ENCODE peak calls at places on chromosomes 2 and 18, in nine cellular contexts. W is small intestine; P is neuronal stem cell; M is CD4-positive, alpha-beta memory T cell; X is uterus; U is coronary artery; Y is left ventricle myocardium inferior; J is GM23338; C is AG04449. H is an unnamed sample.

GRCh38 chr2:74741651-74742050 is 87.6 kb downstream of the SEMA4F start:
- DNase-seq in J (no peak), P (no peak), X (no peak), W (no peak), C (no peak), Y (no peak), U (no peak), M (no peak), H (no peak)

GRCh38 chr2:168699834-168700417 is 102.5 kb upstream of the NOSTRIN start:
- DNase-seq in M (no peak), P (no peak), X (peak), Y (peak), U (no peak), C (peak), J (no peak), W (peak), H (peak)

GRCh38 chr2:32783468-32783867 is 155.6 kb downstream of the TTC27 start:
- DNase-seq in W (no peak), J (no peak), P (no peak), Y (no peak), X (no peak), C (no peak), M (no peak), U (no peak), H (no peak)

GRCh38 chr2:1546023-1546591 is 132.8 kb downstream of the TPO start:
- DNase-seq in C (no peak), Y (no peak), P (peak), J (peak), U (no peak), W (peak), M (peak), X (peak), H (no peak)

GRCh38 chr2:2934030-2934429 is 443.6 kb downstream of the EIPR1 start:
- DNase-seq in U (no peak), X (no peak), M (no peak), J (no peak), W (no peak), Y (no peak), P (no peak), C (no peak), H (no peak)

GRCh38 chr2:65380243-65380642 is 52.2 kb downstream of the SPRED2 start:
- DNase-seq in U (no peak), M (no peak), X (no peak), Y (no peak), P (no peak), C (no peak), J (no peak), W (no peak), H (no peak)

GRCh38 chr2:43158259-43158880 is 68.0 kb downstream of the ZFP36L2 start:
- DNase-seq in M (no peak), X (peak), Y (peak), J (no peak), W (peak), C (peak), P (no peak), U (peak), H (peak)

GRCh38 chr2:74205113-74205512 is 6.7 kb downstream of the MTHFD2 start:
- DNase-seq in M (no peak), X (no peak), W (peak), J (no peak), Y (no peak), P (no peak), U (no peak), C (no peak), H (no peak)

GRCh38 chr2:195560209-195560907 is 96.7 kb upstream of the SLC39A10 start:
- DNase-seq in M (no peak), X (no peak), Y (no peak), U (no peak), C (no peak), P (no peak), W (no peak), J (no peak), H (no peak)

GRCh38 chr18:24402209-24402785 is 4.7 kb upstream of the OSBPL1A start:
- DNase-seq in W (no peak), M (no peak), P (no peak), U (no peak), Y (no peak), X (no peak), C (no peak), J (peak), H (no peak)

GRCh38 chr2:68420254-68420910 is 46.7 kb downstream of the FBXO48 start:
- DNase-seq in M (no peak), W (no peak), U (no peak), J (no peak), Y (no peak), C (no peak), X (no peak), P (no peak), H (no peak)

GRCh38 chr2:130728549-130729310 is at the start of gene GPR148:
- DNase-seq in U (no peak), W (no peak), Y (no peak), J (no peak), C (no peak), M (peak), P (no peak), X (no peak), H (no peak)

GRCh38 chr2:156896294-156896693 is 361.2 kb upstream of the GALNT5 start:
- DNase-seq in X (no peak), Y (no peak), P (no peak), C (no peak), J (no peak), U (no peak), M (no peak), W (no peak), H (no peak)

GRCh38 chr2:222919841-222920609 is 59.2 kb downstream of the ACSL3 start:
- DNase-seq in U (no peak), X (no peak), W (no peak), J (no peak), C (peak), Y (no peak), M (no peak), P (no peak), H (peak)

GRCh38 chr2:100062315-100062714 is 80.1 kb downstream of the AFF3 start:
- DNase-seq in J (no peak), P (no peak), W (no peak), C (no peak), M (no peak), U (no peak), Y (no peak), X (no peak), H (no peak)

GRCh38 chr2:42153944-42154593 is 15.1 kb upstream of the EML4 start:
- DNase-seq in X (no peak), M (no peak), P (no peak), J (no peak), W (no peak), C (no peak), Y (no peak), U (no peak), H (no peak)

GRCh38 chr2:70088508-70089219 is 1.4 kb downstream of the PCBP1 start:
- DNase-seq in W (no peak), X (no peak), Y (no peak), J (no peak), C (no peak), U (no peak), P (no peak), M (no peak), H (no peak)

GRCh38 chr2:240689975-240690374 is 1.7 kb upstream of the AQP12A start:
- DNase-seq in M (no peak), U (peak), C (no peak), Y (no peak), X (no peak), P (no peak), J (no peak), W (no peak), H (no peak)

GRCh38 chr2:229917793-229918192 is 4.0 kb downstream of the TRIP12 start:
- DNase-seq in C (no peak), M (no peak), U (no peak), P (no peak), Y (no peak), X (no peak), W (no peak), J (no peak), H (no peak)

GRCh38 chr2:242075683-242076082 is 206.2 kb downstream of the RTP5 start:
- DNase-seq in X (no peak), M (no peak), C (no peak), J (no peak), Y (no peak), U (no peak), W (peak), P (no peak), H (no peak)

GRCh38 chr2:174473796-174474195 is 13.0 kb downstream of the GPR155 start:
- DNase-seq in C (no peak), W (no peak), Y (no peak), X (no peak), P (no peak), J (no peak), U (no peak), M (no peak), H (no peak)

GRCh38 chr2:19746611-19747309 is 155.0 kb downstream of the TTC32 start:
- DNase-seq in Y (no peak), P (peak), U (peak), C (no peak), J (peak), W (no peak), M (no peak), X (no peak), H (no peak)

GRCh38 chr18:55706893-55707292 is 118.9 kb upstream of the TCF4 start:
- DNase-seq in U (no peak), Y (no peak), P (no peak), M (no peak), X (no peak), W (no peak), J (no peak), C (peak), H (peak)

GRCh38 chr2:240726876-240727275 is 35.2 kb downstream of the AQP12A start:
- DNase-seq in X (no peak), U (no peak), P (no peak), M (no peak), Y (no peak), C (no peak), W (no peak), J (no peak), H (no peak)

GRCh38 chr2:113282747-113283533 is 4.2 kb upstream of the PAX8 start:
- DNase-seq in M (no peak), W (peak), U (no peak), J (peak), X (no peak), Y (peak), C (no peak), P (no peak), H (no peak)

GRCh38 chr2:201440182-201440581 is 11.1 kb downstream of the TRAK2 start:
- DNase-seq in J (peak), P (no peak), M (no peak), Y (no peak), X (no peak), C (no peak), W (peak), U (no peak), H (no peak)

GRCh38 chr2:55618025-55618648 is 715 bp upstream of the PPP4R3B start:
- DNase-seq in J (no peak), P (peak), X (no peak), W (no peak), M (no peak), C (no peak), Y (no peak), U (no peak), H (no peak)

GRCh38 chr2:48433682-48434081 is 96.3 kb upstream of the STON1 start:
- DNase-seq in J (no peak), C (no peak), X (no peak), P (no peak), W (no peak), Y (no peak), U (no peak), M (no peak), H (no peak)

GRCh38 chr2:169329669-169330554 is 32.4 kb downstream of the LRP2 start:
- DNase-seq in X (no peak), P (no peak), J (no peak), U (no peak), M (no peak), W (no peak), C (no peak), Y (no peak), H (no peak)

GRCh38 chr2:18626256-18626668 is 36.9 kb upstream of the NT5C1B start:
- DNase-seq in U (no peak), J (no peak), Y (no peak), X (no peak), C (no peak), M (no peak), P (no peak), W (no peak), H (peak)

GRCh38 chr18:48290162-48290926 is 118.8 kb downstream of the ZBTB7C start:
- DNase-seq in W (no peak), M (no peak), U (no peak), J (no peak), Y (no peak), X (no peak), P (no peak), C (no peak), H (no peak)

GRCh38 chr2:19675003-19675629 is 226.7 kb downstream of the TTC32 start:
- DNase-seq in W (no peak), P (no peak), C (no peak), U (no peak), J (no peak), Y (no peak), M (no peak), X (no peak), H (no peak)

GRCh38 chr2:203803046-203803429 is 64.5 kb upstream of the CTLA4 start:
- DNase-seq in C (no peak), X (no peak), Y (no peak), J (no peak), M (no peak), W (no peak), U (no peak), P (no peak), H (no peak)

DNA sequence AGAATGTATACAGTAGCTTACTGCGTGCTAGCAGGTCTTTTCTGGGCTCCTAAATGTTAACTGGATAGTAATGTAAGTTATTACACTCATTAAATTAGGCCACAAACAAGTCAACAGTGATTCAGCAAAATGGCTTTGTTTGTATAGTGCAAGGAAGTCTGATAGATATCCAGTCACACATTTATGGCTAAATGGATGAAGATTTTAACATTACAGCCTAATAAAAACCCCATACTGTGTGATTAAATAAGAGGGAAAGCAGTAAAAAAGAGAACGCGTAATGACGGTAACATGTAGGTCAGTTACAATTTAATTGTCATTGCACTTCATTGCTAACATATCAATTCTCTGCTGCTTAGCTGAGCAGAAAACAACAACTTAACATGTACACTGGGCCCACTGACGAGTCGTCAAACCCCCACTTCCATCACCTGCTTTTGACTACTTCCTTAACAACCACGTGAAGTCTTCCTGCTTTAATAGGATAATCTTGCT is 665.1 kb upstream of the FANCL start:
- DNase-seq in C (no peak), P (no peak), U (no peak), J (no peak), M (no peak), Y (no peak), W (no peak), X (no peak), H (no peak)
- H3K4me3 ChIP-seq in C (no peak), P (no peak), U (no peak), J (no peak), M (no peak), Y (no peak), W (no peak), X (no peak), H (no peak)

GRCh38 chr18:21243041-21243431 is 1.0 kb downstream of the GREB1L start:
- DNase-seq in U (no peak), P (no peak), X (no peak), J (peak), M (no peak), C (no peak), W (peak), Y (no peak), H (no peak)
- H3K4me3 ChIP-seq in U (peak), P (peak), X (peak), J (peak), M (no peak), C (peak), W (no peak), Y (peak), H (peak)

GRCh38 chr18:2847341-2848144 is 737 bp downstream of the EMILIN2 start:
- DNase-seq in M (peak), P (peak), C (no peak), W (no peak), X (peak), J (peak), U (no peak), Y (peak), H (no peak)
- H3K4me3 ChIP-seq in M (peak), P (peak), C (peak), W (peak), X (peak), J (peak), U (peak), Y (peak), H (peak)

GRCh38 chr2:95388878-95389255 is 13.6 kb upstream of the FAHD2A start:
- DNase-seq in X (no peak), C (no peak), P (no peak), W (no peak), Y (no peak), U (peak), J (no peak), M (no peak), H (no peak)
- H3K4me3 ChIP-seq in X (no peak), C (no peak), P (no peak), W (no peak), Y (peak), U (no peak), J (peak), M (no peak), H (no peak)

GRCh38 chr2:218964041-218964771 is 4.7 kb downstream of the CDK5R2 start:
- DNase-seq in X (no peak), Y (no peak), M (no peak), J (peak), W (no peak), U (peak), C (no peak), P (no peak), H (peak)

GRCh38 chr2:218962859-218963492 is 3.5 kb downstream of the CDK5R2 start:
- DNase-seq in P (peak), Y (peak), U (no peak), C (no peak), J (peak), M (peak), W (no peak), X (peak), H (no peak)

GRCh38 chr2:218961651-218962570 is 2.4 kb downstream of the CDK5R2 start:
- DNase-seq in P (no peak), C (no peak), W (no peak), U (no peak), Y (no peak), J (peak), X (no peak), M (no peak), H (no peak)

GRCh38 chr2:218961229-218961628 is 1.8 kb downstream of the CDK5R2 start:
- DNase-seq in M (no peak), W (no peak), X (no peak), U (no peak), P (no peak), C (no peak), Y (no peak), J (no peak), H (no peak)

DNA sequence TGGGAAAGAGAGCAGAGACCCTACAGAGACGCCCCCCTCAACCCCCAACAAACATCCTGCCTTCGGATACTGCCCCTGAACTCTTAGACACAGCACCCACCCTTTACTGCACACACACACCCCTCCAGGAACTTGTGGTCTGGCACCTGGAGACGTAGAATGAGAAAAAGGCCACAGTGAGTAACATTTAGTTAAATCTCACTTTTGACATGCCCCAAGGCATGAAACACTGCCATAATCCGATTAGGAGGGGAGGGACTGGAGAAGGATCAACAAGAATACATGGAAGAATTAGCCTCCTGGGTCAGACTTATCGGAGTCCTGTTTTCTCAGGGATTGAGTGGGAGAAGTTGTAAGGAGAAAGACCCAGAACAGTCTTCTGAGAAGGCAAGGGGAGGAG is 4.1 kb downstream of the CDK5R2 start:
- DNase-seq in Y (no peak), J (no peak), W (no peak), C (no peak), P (no peak), X (no peak), M (no peak), U (no peak), H (no peak)
- H3K4me3 ChIP-seq in Y (no peak), J (peak), W (no peak), C (no peak), P (no peak), X (no peak), M (no peak), U (no peak), H (no peak)

GRCh38 chr2:237097911-237098702 is 12.4 kb downstream of the COPS8 start:
- DNase-seq in W (no peak), P (no peak), C (peak), M (no peak), Y (no peak), U (no peak), J (no peak), X (no peak), H (peak)

GRCh38 chr2:237099804-237100203 is 14.1 kb downstream of the COPS8 start:
- DNase-seq in C (no peak), W (no peak), M (no peak), J (no peak), Y (no peak), U (no peak), P (no peak), X (no peak), H (no peak)

GRCh38 chr2:237101118-237101979 is 15.7 kb downstream of the COPS8 start:
- DNase-seq in Y (no peak), W (no peak), X (no peak), J (peak), U (no peak), M (no peak), P (peak), C (no peak), H (no peak)

GRCh38 chr2:237097326-237097910 is 11.7 kb downstream of the COPS8 start:
- DNase-seq in M (no peak), Y (no peak), C (no peak), U (no peak), X (no peak), J (no peak), P (no peak), W (no peak), H (peak)

GRCh38 chr2:237102428-237102827 is 16.7 kb downstream of the COPS8 start:
- DNase-seq in U (no peak), Y (no peak), M (no peak), W (no peak), X (no peak), P (no peak), J (no peak), C (no peak), H (no peak)
- H3K4me3 ChIP-seq in U (no peak), Y (no peak), M (no peak), W (no peak), X (no peak), P (no peak), J (no peak), C (no peak), H (no peak)

DNA sequence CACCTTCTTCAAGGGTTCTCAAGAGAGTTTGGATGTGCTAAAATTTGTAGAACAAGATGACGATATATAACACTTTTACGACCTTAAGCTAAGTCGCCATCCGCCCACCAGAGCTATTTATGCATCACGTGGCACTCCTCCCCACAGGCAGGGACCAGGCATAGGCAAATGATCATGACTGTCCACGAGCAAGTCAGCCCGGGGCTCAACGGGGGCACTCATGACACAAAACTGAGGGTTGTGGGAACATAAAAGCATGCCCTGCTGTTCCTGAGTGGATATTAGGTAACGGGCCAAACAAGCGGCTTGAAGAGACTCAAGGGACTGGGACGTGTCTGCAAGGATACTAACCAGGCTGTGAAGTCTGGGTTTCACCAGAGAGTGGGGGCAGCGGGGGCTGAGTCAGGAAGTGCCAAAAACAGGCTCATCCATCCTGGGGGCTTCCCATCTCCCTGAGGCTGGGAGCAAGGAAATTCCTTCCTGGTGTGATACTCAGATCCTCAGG is 58.1 kb downstream of the FAM178B start:
- DNase-seq in M (no peak), P (no peak), W (no peak), X (peak), C (no peak), U (no peak), Y (no peak), J (no peak), H (peak)
- H3K4me3 ChIP-seq in M (no peak), P (no peak), W (no peak), X (peak), C (no peak), U (peak), Y (peak), J (no peak), H (peak)

GRCh38 chr2:80304522-80304878 is at the start of gene LRRTM1:
- DNase-seq in M (no peak), Y (no peak), C (no peak), J (peak), U (no peak), P (no peak), W (no peak), X (no peak), H (no peak)
- H3K4me3 ChIP-seq in M (no peak), Y (peak), C (no peak), J (peak), U (peak), P (peak), W (no peak), X (peak), H (peak)